ENCODE peak calls at places on chromosomes 1 and 21, in seven cellular contexts. I, V, G, W, O, L and T are unnamed samples.

GRCh38 chr1:150574260-150575071 is 4.9 kb downstream of the MCL1 start:
- DNase-seq in I (no peak), V (no peak), G (no peak), W (no peak), O (no peak), L (no peak), T (no peak)

GRCh38 chr1:38803647-38804046 is 55.9 kb downstream of the RRAGC start:
- DNase-seq in I (no peak), V (no peak), G (no peak), W (no peak), O (no peak), L (no peak), T (no peak)

GRCh38 chr1:240092301-240093119 is 827 bp downstream of the FMN2 start:
- DNase-seq in I (no peak), V (no peak), G (no peak), W (no peak), O (peak), L (no peak), T (no peak)

GRCh38 chr1:116179886-116180474 is 68.8 kb downstream of the MAB21L3 start:
- DNase-seq in I (no peak), V (no peak), G (no peak), W (no peak), O (no peak), L (no peak), T (no peak)

GRCh38 chr1:201874672-201875071 is 14.0 kb upstream of the SHISA4 start:
- DNase-seq in I (no peak), V (no peak), G (no peak), W (no peak), O (no peak), L (no peak), T (no peak)

GRCh38 chr21:42672699-42673458 is 19.5 kb downstream of the PDE9A start:
- DNase-seq in I (no peak), V (no peak), G (peak), W (peak), O (no peak), L (no peak), T (no peak)

GRCh38 chr1:234369784-234370183 is 3.5 kb upstream of the COA6 start:
- DNase-seq in I (no peak), V (no peak), G (no peak), W (peak), O (no peak), L (no peak), T (no peak)

GRCh38 chr1:21175670-21176581 is 771 bp downstream of the EIF4G3 start:
- DNase-seq in I (peak), V (peak), G (no peak), W (peak), O (no peak), L (peak), T (no peak)

GRCh38 chr1:44848456-44849181 is 5.6 kb upstream of the PTCH2 start:
- DNase-seq in I (no peak), V (no peak), G (no peak), W (no peak), O (no peak), L (no peak), T (no peak)

GRCh38 chr1:54980528-54981241 is at the start of gene TMEM61:
- DNase-seq in I (no peak), V (no peak), G (no peak), W (no peak), O (no peak), L (no peak), T (no peak)

GRCh38 chr1:199591468-199591867 is 436.0 kb upstream of the NR5A2 start:
- DNase-seq in I (no peak), V (no peak), G (no peak), W (no peak), O (no peak), L (no peak), T (no peak)

GRCh38 chr1:150576794-150577556 is 2.4 kb downstream of the MCL1 start:
- DNase-seq in I (no peak), V (no peak), G (no peak), W (no peak), O (no peak), L (no peak), T (no peak)

GRCh38 chr1:37028981-37029617 is 5.2 kb downstream of the GRIK3 start:
- DNase-seq in I (no peak), V (peak), G (no peak), W (no peak), O (no peak), L (no peak), T (no peak)

GRCh38 chr1:66331641-66332523 is 202.1 kb upstream of the SGIP1 start:
- DNase-seq in I (peak), V (peak), G (peak), W (peak), O (peak), L (peak), T (no peak)

GRCh38 chr21:24870633-24871032 is 736.6 kb downstream of the MRPL39 start:
- DNase-seq in I (no peak), V (no peak), G (no peak), W (no peak), O (no peak), L (no peak), T (no peak)

GRCh38 chr1:35452086-35452485 is 105.1 kb downstream of the KIAA0319L start:
- DNase-seq in I (no peak), V (no peak), G (no peak), W (peak), O (peak), L (no peak), T (peak)

GRCh38 chr1:92192246-92192645 is 25.5 kb upstream of the C1orf146 start:
- DNase-seq in I (no peak), V (no peak), G (no peak), W (no peak), O (no peak), L (no peak), T (no peak)

GRCh38 chr1:110673805-110674336 is 869 bp downstream of the KCNA3 start:
- DNase-seq in I (peak), V (no peak), G (no peak), W (no peak), O (no peak), L (peak), T (no peak)

GRCh38 chr1:220028496-220028895 is 17.8 kb downstream of the EPRS1 start:
- DNase-seq in I (no peak), V (no peak), G (no peak), W (no peak), O (no peak), L (no peak), T (no peak)

GRCh38 chr21:46454634-46455390 is 3.9 kb upstream of the DIP2A start:
- DNase-seq in I (no peak), V (no peak), G (no peak), W (peak), O (no peak), L (no peak), T (no peak)

GRCh38 chr1:55235722-55236121 is 20.6 kb upstream of the USP24 start:
- DNase-seq in I (no peak), V (no peak), G (peak), W (no peak), O (no peak), L (no peak), T (no peak)

GRCh38 chr1:231216515-231216914 is 24.5 kb upstream of the GNPAT start:
- DNase-seq in I (no peak), V (no peak), G (no peak), W (no peak), O (no peak), L (no peak), T (no peak)

GRCh38 chr1:218164930-218165686 is 120.0 kb upstream of the RRP15 start:
- DNase-seq in I (peak), V (peak), G (no peak), W (no peak), O (no peak), L (no peak), T (no peak)

GRCh38 chr1:78641558-78641957 is 8.1 kb upstream of the IFI44 start:
- DNase-seq in I (no peak), V (no peak), G (no peak), W (no peak), O (no peak), L (no peak), T (no peak)

GRCh38 chr1:98398649-98399048 is 262.9 kb upstream of the SNX7 start:
- DNase-seq in I (no peak), V (no peak), G (no peak), W (no peak), O (no peak), L (no peak), T (no peak)

GRCh38 chr1:108880850-108881249 is 4.1 kb downstream of the GPSM2 start:
- DNase-seq in I (no peak), V (no peak), G (no peak), W (no peak), O (no peak), L (no peak), T (no peak)

GRCh38 chr1:34982820-34983376 is 2.2 kb downstream of the TMEM35B start:
- DNase-seq in I (no peak), V (peak), G (no peak), W (peak), O (no peak), L (no peak), T (no peak)

GRCh38 chr1:151189638-151190445 is at the start of gene VPS72:
- DNase-seq in I (peak), V (peak), G (peak), W (peak), O (peak), L (peak), T (peak)

GRCh38 chr1:174058639-174059038 is 36.5 kb upstream of the RC3H1 start:
- DNase-seq in I (no peak), V (no peak), G (no peak), W (no peak), O (no peak), L (no peak), T (no peak)

GRCh38 chr1:85109475-85109874 is 61.2 kb upstream of the MCOLN3 start:
- DNase-seq in I (peak), V (peak), G (peak), W (peak), O (peak), L (peak), T (peak)

GRCh38 chr1:20666804-20667203 is 5.6 kb upstream of the DDOST start:
- DNase-seq in I (no peak), V (peak), G (peak), W (peak), O (no peak), L (no peak), T (peak)

GRCh38 chr1:215891266-215891665 is 324.2 kb downstream of the KCTD3 start:
- DNase-seq in I (no peak), V (no peak), G (no peak), W (no peak), O (no peak), L (no peak), T (no peak)

GRCh38 chr21:45019887-45020537 is 54.4 kb upstream of the ADARB1 start:
- DNase-seq in I (no peak), V (no peak), G (no peak), W (no peak), O (no peak), L (no peak), T (no peak)

GRCh38 chr1:50427818-50428779 is 4.9 kb upstream of the DMRTA2 start:
- DNase-seq in I (no peak), V (no peak), G (no peak), W (no peak), O (no peak), L (no peak), T (no peak)

GRCh38 chr1:206023682-206024081 is at the start of gene CTSE:
- DNase-seq in I (no peak), V (no peak), G (no peak), W (no peak), O (no peak), L (no peak), T (no peak)